ENCODE peak calls at places on chromosomes 11 and 22, in nine cellular contexts. E is RCC 7860; H is endodermal cell; Z is stimulated activated CD8-positive, alpha-beta memory T cell treated with anti-CD3 and anti-CD28 coated beads, Interleukin-4, amount 100 ng/mL, for 48 hours; Y is cardiac muscle cell; L is HT1080; D is transverse colon; X is left ventricle myocardium superior; K is HEK293T. T is an unnamed sample.

GRCh38 chr22:42283288-42284229 is 13.1 kb upstream of the TCF20 start:
- DNase-seq in E (no peak), H (peak), Z (peak), Y (peak), L (no peak), D (no peak), X (peak), K (no peak), T (no peak)

GRCh38 chr22:35430897-35431322 is 31.0 kb downstream of the MCM5 start:
- DNase-seq in E (peak), H (peak), Z (peak), Y (peak), L (peak), D (peak), X (peak), K (peak), T (peak)

GRCh38 chr11:61650781-61651571 is 29.2 kb upstream of the DAGLA start:
- DNase-seq in E (no peak), H (peak), Z (no peak), Y (no peak), L (no peak), D (peak), X (no peak), K (no peak), T (no peak)

GRCh38 chr11:61814242-61814957 is 2.4 kb downstream of the FADS1 start:
- DNase-seq in E (no peak), H (peak), Z (no peak), Y (peak), L (peak), D (peak), X (no peak), K (no peak), T (no peak)

GRCh38 chr11:35242412-35242811 is 103.4 kb downstream of the CD44 start:
- DNase-seq in E (no peak), H (no peak), Z (no peak), Y (no peak), L (no peak), D (no peak), X (no peak), K (no peak), T (no peak)

GRCh38 chr11:12792590-12792989 is 118.4 kb downstream of the TEAD1 start:
- DNase-seq in E (no peak), H (no peak), Z (no peak), Y (peak), L (peak), D (no peak), X (no peak), K (no peak), T (no peak)

GRCh38 chr11:85884581-85885021 is 29.4 kb downstream of the CCDC83 start:
- DNase-seq in E (no peak), H (no peak), Z (no peak), Y (peak), L (peak), D (no peak), X (no peak), K (no peak), T (no peak)

GRCh38 chr11:57568330-57568766 is 876 bp upstream of the UBE2L6 start:
- DNase-seq in E (peak), H (peak), Z (peak), Y (peak), L (peak), D (no peak), X (no peak), K (no peak), T (no peak)

GRCh38 chr22:38066381-38067027 is 9.3 kb downstream of the PICK1 start:
- DNase-seq in E (no peak), H (no peak), Z (no peak), Y (no peak), L (no peak), D (no peak), X (no peak), K (no peak), T (no peak)

GRCh38 chr22:30701872-30702271 is 7.2 kb downstream of the OSBP2 start:
- DNase-seq in E (no peak), H (no peak), Z (no peak), Y (no peak), L (peak), D (no peak), X (no peak), K (no peak), T (no peak)

T was measured in stomach.